ENCODE peak calls at places on chromosome 20, in ten cellular contexts. C is amygdala; N is stimulated activated CD4-positive, alpha-beta T cell treated with anti-CD3 and anti-CD28 coated beads, Interleukin-1b, Interleukin-23, amount 100 ng/mL, for 4 hours; E is posterior cingulate gyrus; S is fibroblast of the aortic adventitia; L is activated CD4-positive, alpha-beta T cell treated with anti-CD3 and anti-CD28 coated beads for 48 hours; K is brain microvascular endothelial cell; H is activated naive CD4-positive, alpha-beta T cell treated with anti-CD3 and anti-CD28 coated beads, Interleukin-2, amount 50 U/mL, for 72 hours; F is GM12865; Q is fibroblast of mammary gland. B is an unnamed sample.

GRCh38 chr20:63970714-63971431 is 1.1 kb upstream of the ZNF512B start:
- DNase-seq in C (no peak), N (no peak), E (no peak), S (no peak), L (no peak), K (no peak), H (no peak), F (peak), Q (no peak), B (no peak)

GRCh38 chr20:31988430-31989015 is 20.6 kb downstream of the XKR7 start:
- DNase-seq in C (no peak), N (no peak), E (no peak), S (no peak), L (no peak), K (no peak), H (no peak), F (no peak), Q (no peak), B (no peak)

GRCh38 chr20:45370571-45371204 is 7.4 kb downstream of the TP53TG5 start:
- DNase-seq in C (no peak), N (no peak), E (no peak), S (no peak), L (no peak), K (no peak), H (no peak), F (no peak), Q (no peak), B (no peak)

GRCh38 chr20:47666304-47666703 is 119.0 kb downstream of the SULF2 start:
- DNase-seq in C (no peak), N (no peak), E (peak), S (no peak), L (no peak), K (no peak), H (no peak), F (no peak), Q (no peak), B (no peak)

GRCh38 chr20:21767739-21768223 is 62.3 kb downstream of the PAX1 start:
- DNase-seq in C (no peak), N (no peak), E (no peak), S (no peak), L (peak), K (no peak), H (no peak), F (no peak), Q (no peak), B (no peak)

GRCh38 chr20:59082077-59082740 is 39.6 kb upstream of the PRELID3B start:
- DNase-seq in C (no peak), N (no peak), E (no peak), S (peak), L (no peak), K (no peak), H (no peak), F (peak), Q (peak), B (no peak)

GRCh38 chr20:45835230-45836224 is 1.9 kb downstream of the SNX21 start:
- DNase-seq in C (no peak), N (no peak), E (no peak), S (peak), L (no peak), K (no peak), H (no peak), F (no peak), Q (peak), B (peak)

GRCh38 chr20:24662756-24663399 is 193.4 kb downstream of the SYNDIG1 start:
- DNase-seq in C (no peak), N (no peak), E (no peak), S (peak), L (no peak), K (no peak), H (no peak), F (no peak), Q (peak), B (peak)

GRCh38 chr20:45138451-45139300 is 14.4 kb upstream of the WFDC12 start:
- DNase-seq in C (no peak), N (peak), E (peak), S (no peak), L (peak), K (no peak), H (peak), F (peak), Q (peak), B (no peak)

GRCh38 chr20:22523499-22524392 is 60.6 kb downstream of the FOXA2 start:
- DNase-seq in C (no peak), N (no peak), E (no peak), S (no peak), L (no peak), K (no peak), H (no peak), F (no peak), Q (no peak), B (no peak)

GRCh38 chr20:41101660-41102059 is 35.7 kb upstream of the PLCG1 start:
- DNase-seq in C (no peak), N (no peak), E (no peak), S (no peak), L (no peak), K (no peak), H (no peak), F (no peak), Q (no peak), B (no peak)

GRCh38 chr20:24875078-24875477 is 74.0 kb upstream of the CST7 start:
- DNase-seq in C (no peak), N (no peak), E (no peak), S (no peak), L (no peak), K (no peak), H (no peak), F (no peak), Q (no peak), B (no peak)

GRCh38 chr20:40016884-40017283 is 672.2 kb downstream of the MAFB start:
- DNase-seq in C (no peak), N (no peak), E (no peak), S (no peak), L (no peak), K (no peak), H (no peak), F (no peak), Q (no peak), B (no peak)

GRCh38 chr20:10201321-10201870 is 17.2 kb upstream of the SNAP25 start:
- DNase-seq in C (no peak), N (no peak), E (no peak), S (no peak), L (no peak), K (no peak), H (no peak), F (no peak), Q (peak), B (peak)

GRCh38 chr20:38840053-38840893 is 34.8 kb downstream of the PPP1R16B start:
- DNase-seq in C (peak), N (peak), E (peak), S (no peak), L (peak), K (no peak), H (no peak), F (no peak), Q (peak), B (no peak)

GRCh38 chr20:11901127-11901526 is 16.6 kb upstream of the BTBD3 start:
- DNase-seq in C (no peak), N (no peak), E (no peak), S (peak), L (no peak), K (peak), H (no peak), F (no peak), Q (peak), B (no peak)

GRCh38 chr20:10609276-10609675 is 64.5 kb downstream of the JAG1 start:
- DNase-seq in C (no peak), N (no peak), E (no peak), S (peak), L (no peak), K (peak), H (no peak), F (no peak), Q (peak), B (peak)

GRCh38 chr20:1389703-1390385 is 3.0 kb downstream of the FKBP1A start:
- DNase-seq in C (no peak), N (no peak), E (no peak), S (peak), L (no peak), K (no peak), H (no peak), F (no peak), Q (peak), B (peak)

GRCh38 chr20:4449977-4450715 is 271.6 kb upstream of the PRND start:
- DNase-seq in C (no peak), N (no peak), E (no peak), S (peak), L (peak), K (peak), H (no peak), F (no peak), Q (peak), B (no peak)